ENCODE peak calls at places on chromosomes 2 and 18, in nine cellular contexts. R is LNCaP clone FGC, Z is breast epithelium, Q is suprapubic skin, D is fibroblast of pulmonary artery, F is brain microvascular endothelial cell, M is fibroblast of lung, V is foreskin fibroblast, I is OCI-LY7. P is an unnamed sample.

GRCh38 chr18:63306819-63307554 is 12.6 kb downstream of the BCL2 start:
- DNase-seq in F (no peak), V (no peak), R (no peak), D (no peak), Q (no peak), Z (no peak), M (no peak), I (no peak), P (no peak)

GRCh38 chr2:160303076-160303475 is 103.0 kb upstream of the ITGB6 start:
- DNase-seq in R (no peak), F (no peak), V (no peak), I (no peak), Z (no peak), D (no peak), M (no peak), Q (no peak), P (no peak)

GRCh38 chr2:111119004-111119846 is 1.5 kb upstream of the BCL2L11 start:
- DNase-seq in Q (peak), I (peak), Z (no peak), F (no peak), V (peak), R (no peak), M (peak), D (no peak), P (no peak)

GRCh38 chr2:53949457-53949856 is 21.3 kb downstream of the PSME4 start:
- DNase-seq in Z (no peak), F (no peak), M (no peak), D (peak), V (no peak), I (no peak), Q (no peak), R (no peak), P (peak)

GRCh38 chr2:58541511-58541910 is 300.4 kb upstream of the FANCL start:
- DNase-seq in I (no peak), V (no peak), F (no peak), D (no peak), Z (no peak), R (no peak), M (no peak), Q (no peak), P (no peak)

GRCh38 chr2:225010804-225011203 is 31.5 kb downstream of the DOCK10 start:
- DNase-seq in V (peak), Z (no peak), R (no peak), M (peak), D (peak), I (no peak), Q (no peak), F (peak), P (peak)

GRCh38 chr2:147091448-147091847 is 753.4 kb upstream of the ACVR2A start:
- DNase-seq in F (no peak), Q (no peak), Z (no peak), M (no peak), D (no peak), I (no peak), V (no peak), R (no peak), P (no peak)

GRCh38 chr18:22473366-22473765 is 55.7 kb upstream of the CTAGE1 start:
- DNase-seq in V (no peak), D (no peak), Q (no peak), Z (no peak), F (no peak), R (no peak), I (no peak), M (no peak), P (no peak)

GRCh38 chr2:98478861-98479770 is 34.5 kb downstream of the INPP4A start:
- DNase-seq in Z (no peak), Q (no peak), I (no peak), V (no peak), M (no peak), R (no peak), F (no peak), D (no peak), P (peak)

GRCh38 chr2:109690822-109691541 is 76.8 kb downstream of the SOWAHC start:
- DNase-seq in R (peak), Q (no peak), F (no peak), D (no peak), I (no peak), V (no peak), Z (peak), M (peak), P (peak)

GRCh38 chr2:240663791-240664190 is 18.9 kb downstream of the AQP12B start:
- DNase-seq in V (no peak), Q (no peak), I (no peak), M (no peak), R (no peak), D (no peak), F (no peak), Z (no peak), P (no peak)

GRCh38 chr2:177818412-177818811 is 254.2 kb downstream of the PDE11A start:
- DNase-seq in D (no peak), R (no peak), Z (no peak), M (no peak), V (no peak), I (no peak), F (no peak), Q (no peak), P (no peak)

GRCh38 chr18:2050702-2051201 is 520.6 kb downstream of the METTL4 start:
- DNase-seq in V (no peak), R (peak), Z (no peak), F (no peak), Q (no peak), I (no peak), D (peak), M (no peak), P (peak)

GRCh38 chr2:156329031-156329921 is 3.2 kb downstream of the NR4A2 start:
- DNase-seq in Q (peak), V (no peak), I (no peak), D (no peak), F (no peak), R (no peak), Z (no peak), M (no peak), P (no peak)

GRCh38 chr2:172102159-172102857 is 392 bp downstream of the DLX2 start:
- DNase-seq in M (no peak), Z (no peak), Q (no peak), R (no peak), V (peak), F (no peak), I (no peak), D (peak), P (peak)

GRCh38 chr2:207801259-207801658 is 31.6 kb upstream of the FZD5 start:
- DNase-seq in R (no peak), Z (no peak), D (no peak), M (no peak), Q (no peak), V (no peak), F (no peak), I (no peak), P (no peak)

GRCh38 chr2:55901322-55901721 is 22.3 kb downstream of the EFEMP1 start:
- DNase-seq in R (no peak), V (peak), M (peak), I (no peak), F (no peak), D (peak), Z (no peak), Q (no peak), P (peak)

GRCh38 chr2:231673348-231673770 is 35.0 kb upstream of the PTMA start:
- DNase-seq in V (no peak), F (no peak), I (peak), Z (no peak), R (no peak), M (peak), Q (no peak), D (peak), P (peak)

GRCh38 chr2:164314148-164314547 is 307.1 kb downstream of the GRB14 start:
- DNase-seq in F (peak), I (no peak), Z (no peak), D (peak), R (peak), V (no peak), M (peak), Q (no peak), P (peak)

GRCh38 chr2:233799087-233799665 is 21.0 kb downstream of the MROH2A start:
- DNase-seq in V (no peak), D (no peak), I (no peak), Q (no peak), F (no peak), M (no peak), Z (peak), R (no peak), P (no peak)

GRCh38 chr2:238299803-238300202 is 11.4 kb upstream of the PER2 start:
- DNase-seq in R (peak), F (no peak), Z (peak), I (no peak), Q (no peak), D (no peak), M (no peak), V (no peak), P (no peak)

GRCh38 chr2:201116959-201117734 is 1.2 kb downstream of the CFLAR start:
- DNase-seq in Q (peak), R (peak), M (peak), Z (peak), I (peak), D (peak), V (peak), F (peak), P (peak)

GRCh38 chr2:209577376-209578357 is 153.8 kb downstream of the MAP2 start:
- DNase-seq in I (peak), D (peak), M (peak), V (peak), Z (no peak), Q (no peak), R (no peak), F (no peak), P (peak)

GRCh38 chr2:176137249-176137573 is 7.7 kb downstream of the HOXD8 start:
- DNase-seq in Z (no peak), V (no peak), Q (no peak), R (no peak), D (no peak), F (no peak), M (no peak), I (no peak), P (no peak)

GRCh38 chr2:160696061-160696452 is 202.4 kb upstream of the RBMS1 start:
- DNase-seq in V (no peak), I (no peak), Z (no peak), D (no peak), M (no peak), R (no peak), F (no peak), Q (no peak), P (no peak)

GRCh38 chr18:63366270-63366990 is 576 bp downstream of the KDSR start:
- DNase-seq in D (peak), Q (peak), R (peak), Z (peak), M (peak), F (peak), V (peak), I (peak), P (peak)

GRCh38 chr18:79400591-79401381 is 5.1 kb downstream of the NFATC1 start:
- DNase-seq in I (peak), F (no peak), D (no peak), Z (no peak), R (no peak), M (no peak), Q (no peak), V (no peak), P (no peak)

GRCh38 chr18:36624451-36625167 is 204.2 kb downstream of the TPGS2 start:
- DNase-seq in D (no peak), M (no peak), I (no peak), V (no peak), Q (no peak), F (no peak), Z (no peak), R (no peak), P (no peak)

GRCh38 chr18:12742453-12742852 is 39.6 kb downstream of the PSMG2 start:
- DNase-seq in M (peak), V (peak), R (no peak), Z (no peak), F (peak), I (no peak), D (peak), Q (no peak), P (peak)

GRCh38 chr2:160700006-160700405 is 206.4 kb upstream of the RBMS1 start:
- DNase-seq in V (no peak), D (peak), I (no peak), M (peak), R (no peak), F (no peak), Q (no peak), Z (no peak), P (no peak)

GRCh38 chr2:189265696-189266320 is 86.2 kb upstream of the COL5A2 start:
- DNase-seq in Q (no peak), D (no peak), I (no peak), M (no peak), Z (no peak), V (peak), F (no peak), R (no peak), P (peak)

GRCh38 chr2:239236043-239236807 is 164.6 kb downstream of the HDAC4 start:
- DNase-seq in R (no peak), Z (no peak), F (no peak), M (no peak), I (no peak), D (no peak), Q (peak), V (no peak), P (no peak)

GRCh38 chr2:100321181-100321880 is 970 bp downstream of the LONRF2 start:
- DNase-seq in I (no peak), Z (no peak), F (peak), R (no peak), V (peak), M (peak), D (peak), Q (no peak), P (peak)

GRCh38 chr2:206004004-206004693 is 81.8 kb downstream of the INO80D start:
- DNase-seq in Z (no peak), V (no peak), Q (no peak), R (no peak), F (no peak), M (no peak), I (peak), D (peak), P (peak)

GRCh38 chr2:232997749-232998665 is 15.0 kb downstream of the NGEF start:
- DNase-seq in I (no peak), Q (peak), D (no peak), R (no peak), F (no peak), M (no peak), V (no peak), Z (no peak), P (no peak)

GRCh38 chr18:9974279-9974915 is 60.6 kb downstream of the VAPA start:
- DNase-seq in Z (no peak), M (peak), F (no peak), D (no peak), R (no peak), V (peak), I (no peak), Q (no peak), P (no peak)

GRCh38 chr18:9968081-9968848 is 54.4 kb downstream of the VAPA start:
- DNase-seq in M (no peak), R (no peak), Z (no peak), V (no peak), Q (no peak), I (no peak), F (no peak), D (no peak), P (no peak)

GRCh38 chr18:9969247-9969646 is 55.4 kb downstream of the VAPA start:
- DNase-seq in D (no peak), Z (no peak), M (no peak), I (no peak), R (no peak), F (no peak), V (no peak), Q (no peak), P (no peak)

GRCh38 chr18:9973461-9973860 is 59.6 kb downstream of the VAPA start:
- DNase-seq in M (no peak), R (no peak), D (no peak), F (no peak), I (no peak), Q (no peak), V (no peak), Z (no peak), P (no peak)

GRCh38 chr18:9971313-9971920 is 57.6 kb downstream of the VAPA start:
- DNase-seq in R (peak), Z (peak), M (peak), D (peak), V (peak), Q (no peak), F (peak), I (peak), P (peak)
- TF ChIP-seq CTCF in R (peak), Z (peak), M (peak), D (peak), V (peak), Q (peak), F (peak), I (peak), P (peak)

GRCh38 chr18:69752737-69753380 is 194.8 kb downstream of the CD226 start:
- DNase-seq in M (no peak), D (no peak), V (no peak), F (no peak), I (no peak), Q (no peak), R (no peak), Z (no peak), P (no peak)

DNA sequence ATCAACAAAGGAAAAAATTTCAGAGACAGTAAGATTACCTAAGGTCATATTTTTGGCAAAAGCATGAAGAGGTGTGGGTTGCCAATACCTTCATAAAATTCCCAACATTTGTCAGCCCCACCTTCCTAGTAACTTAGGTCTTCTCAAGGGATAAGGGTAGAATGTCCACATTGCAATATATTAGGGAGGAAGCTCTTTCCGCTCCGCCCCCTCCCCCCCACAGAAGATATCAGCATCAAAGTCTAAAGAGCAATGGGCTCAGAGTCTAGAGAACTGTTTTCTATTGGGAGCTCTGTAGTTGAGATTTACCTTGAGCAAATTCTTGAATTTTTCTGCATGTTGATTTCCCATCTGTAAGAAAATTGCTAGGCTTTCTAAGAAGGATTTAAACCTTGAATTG is 200.3 kb downstream of the CD226 start:
- DNase-seq in R (no peak), Z (no peak), V (no peak), I (no peak), M (no peak), F (no peak), D (no peak), Q (no peak), P (no peak)
- H3K4me3 ChIP-seq in R (no peak), Z (no peak), V (no peak), I (no peak), M (no peak), F (no peak), D (no peak), Q (no peak), P (no peak)

GRCh38 chr2:219213026-219213415 is 5.7 kb downstream of the ABCB6 start:
- DNase-seq in R (no peak), Z (no peak), D (no peak), V (no peak), F (no peak), M (no peak), I (no peak), Q (no peak), P (no peak)

GRCh38 chr2:219213486-219214071 is 5.2 kb downstream of the ABCB6 start:
- DNase-seq in Q (no peak), D (no peak), R (no peak), F (no peak), V (no peak), I (no peak), M (no peak), Z (no peak), P (no peak)

GRCh38 chr2:219218279-219219112 is at the start of gene ABCB6:
- DNase-seq in R (peak), F (peak), V (peak), I (no peak), D (peak), M (peak), Q (peak), Z (peak), P (peak)

GRCh38 chr2:219214141-219214540 is 4.6 kb downstream of the ABCB6 start:
- DNase-seq in R (no peak), D (no peak), V (no peak), I (no peak), M (no peak), Q (no peak), Z (no peak), F (no peak), P (no peak)

GRCh38 chr2:219215871-219216536 is 2.8 kb downstream of the ABCB6 start:
- DNase-seq in M (no peak), F (no peak), D (no peak), V (no peak), I (no peak), R (no peak), Q (no peak), Z (no peak), P (peak)
- TF ChIP-seq CTCF in M (no peak), F (no peak), D (no peak), V (no peak), I (no peak), R (no peak), Q (no peak), Z (no peak), P (no peak)

DNA sequence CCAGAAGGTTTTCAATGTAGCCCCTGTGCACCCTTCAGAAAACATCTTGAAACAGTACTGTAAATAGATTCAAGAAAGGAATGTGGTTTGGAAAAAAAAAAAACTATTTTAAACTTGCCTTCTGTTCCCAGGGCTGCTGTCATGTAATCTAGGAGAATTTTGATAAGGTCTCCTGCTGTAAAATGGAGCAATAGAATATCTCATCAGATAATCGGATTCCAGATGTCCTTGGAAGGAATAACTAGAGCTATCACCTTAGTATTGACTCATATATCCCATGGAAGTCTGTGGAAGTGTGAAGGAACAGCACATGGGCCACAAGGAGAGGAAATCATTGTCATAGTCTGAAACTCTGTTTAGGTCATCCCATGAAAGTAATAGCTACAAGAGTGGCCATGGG is 58.5 kb upstream of the B3GNT2 start:
- DNase-seq in M (no peak), R (no peak), V (no peak), D (no peak), I (no peak), F (no peak), Q (no peak), Z (no peak), P (no peak)
- H3K4me3 ChIP-seq in M (no peak), R (no peak), V (no peak), D (no peak), I (no peak), F (no peak), Q (no peak), Z (no peak), P (no peak)

GRCh38 chr2:214378455-214379103 is 32.3 kb upstream of the VWC2L start:
- DNase-seq in I (no peak), M (no peak), D (no peak), Q (no peak), R (peak), F (no peak), V (no peak), Z (peak), P (peak)
- TF ChIP-seq CTCF in I (peak), M (no peak), D (no peak), Q (no peak), R (peak), F (peak), V (no peak), Z (no peak), P (peak)

GRCh38 chr2:132383956-132384355 is 32.6 kb upstream of the GPR39 start:
- DNase-seq in Q (no peak), D (no peak), M (no peak), F (no peak), V (no peak), Z (no peak), I (peak), R (no peak), P (no peak)
- H3K4me3 ChIP-seq in Q (no peak), D (no peak), M (no peak), F (no peak), V (no peak), Z (no peak), I (no peak), R (no peak), P (no peak)